ENCODE peak calls at places on chromosome 21, in five cellular contexts. Z, N, O, H and S are unnamed samples.

GRCh38 chr21:39314155-39315027 is 959 bp upstream of the BRWD1 start:
- DNase-seq in Z (peak; percentile 63), N (peak; percentile 2), O (peak; percentile 61), H (peak; percentile 66), S (peak; percentile 57)

GRCh38 chr21:19810779-19811178 is 1187.4 kb upstream of the NCAM2 start:
- DNase-seq in Z (no peak), N (no peak), O (no peak), H (no peak), S (no peak)

GRCh38 chr21:41065539-41065938 is 102.4 kb upstream of the BACE2 start:
- DNase-seq in Z (no peak), N (no peak), O (no peak), H (no peak), S (no peak)

GRCh38 chr21:14706712-14707111 is 160.6 kb upstream of the SAMSN1 start:
- DNase-seq in Z (no peak), N (no peak), O (no peak), H (no peak), S (no peak)

GRCh38 chr21:44998086-44998620 is 58.3 kb downstream of the SLX9 start:
- DNase-seq in Z (no peak), N (no peak), O (no peak), H (no peak), S (no peak)

GRCh38 chr21:29289317-29289716 is 9.4 kb upstream of the BACH1 start:
- DNase-seq in Z (no peak), N (no peak), O (no peak), H (no peak), S (no peak)

GRCh38 chr21:32544697-32545096 is 40.6 kb downstream of the TCP10L start:
- DNase-seq in Z (no peak), N (no peak), O (no peak), H (no peak), S (no peak)

GRCh38 chr21:34075760-34076159 is 2.4 kb downstream of the MRPS6 start:
- DNase-seq in Z (no peak), N (no peak), O (no peak), H (no peak), S (no peak)

GRCh38 chr21:46211786-46212720 is 16.5 kb downstream of the LSS start:
- DNase-seq in Z (no peak), N (no peak), O (no peak), H (no peak), S (no peak)

GRCh38 chr21:38729745-38730401 is 75.9 kb upstream of the ETS2 start:
- DNase-seq in Z (no peak), N (no peak), O (peak; percentile 9), H (peak; percentile 32), S (no peak)

GRCh38 chr21:19640964-19641363 is 1237.4 kb upstream of the TMPRSS15 start:
- DNase-seq in Z (no peak), N (no peak), O (no peak), H (no peak), S (no peak)

GRCh38 chr21:32549454-32549853 is 35.9 kb downstream of the TCP10L start:
- DNase-seq in Z (no peak), N (no peak), O (no peak), H (no peak), S (no peak)

GRCh38 chr21:28089599-28090421 is 902.9 kb downstream of the LTN1 start:
- DNase-seq in Z (no peak), N (no peak), O (no peak), H (no peak), S (no peak)

GRCh38 chr21:46180079-46180722 is 4.1 kb downstream of the SPATC1L start:
- DNase-seq in Z (no peak), N (no peak), O (no peak), H (no peak), S (no peak)

GRCh38 chr21:45018131-45019075 is 56.0 kb upstream of the ADARB1 start:
- DNase-seq in Z (no peak), N (no peak), O (peak; percentile 58), H (peak; percentile 3), S (no peak)

GRCh38 chr21:41228006-41228370 is 60.0 kb downstream of the BACE2 start:
- DNase-seq in Z (no peak), N (no peak), O (no peak), H (no peak), S (no peak)

GRCh38 chr21:43304206-43304605 is 122.7 kb downstream of the SIK1 start:
- DNase-seq in Z (no peak), N (no peak), O (no peak), H (no peak), S (no peak)

GRCh38 chr21:42365770-42366169 is 565 bp downstream of the TFF1 start:
- DNase-seq in Z (no peak), N (no peak), O (no peak), H (no peak), S (no peak)